ENCODE peak calls at places on chromosomes 5 and 9, in seven cellular contexts. One of them, this sample, is unnamed.

GRCh38 chr5:176578391-176578808 is 29.3 kb downstream of the CDHR2 start:
- DNase-seq in tibial nerve: no peak
- DNase-seq in naive thymus-derived CD4-positive, alpha-beta T cell: peak; percentile 39
- DNase-seq in astrocyte of the cerebellum: no peak
- DNase-seq in Peyer's patch: peak; percentile 60
- DNase-seq in esophagus squamous epithelium: no peak
- DNase-seq in cardiac muscle cell: peak; percentile 36
- DNase-seq in this sample: peak; percentile 15

GRCh38 chr9:94156549-94157407 is 72.5 kb downstream of the PTPDC1 start:
- DNase-seq in tibial nerve: peak; percentile 72
- DNase-seq in naive thymus-derived CD4-positive, alpha-beta T cell: no peak
- DNase-seq in astrocyte of the cerebellum: peak; percentile 71
- DNase-seq in Peyer's patch: no peak
- DNase-seq in esophagus squamous epithelium: no peak
- DNase-seq in cardiac muscle cell: peak; percentile 94
- DNase-seq in this sample: no peak

GRCh38 chr5:125277494-125278154 is 531.2 kb upstream of the ZNF608 start:
- DNase-seq in tibial nerve: no peak
- DNase-seq in naive thymus-derived CD4-positive, alpha-beta T cell: no peak
- DNase-seq in astrocyte of the cerebellum: peak; percentile 76
- DNase-seq in Peyer's patch: no peak
- DNase-seq in esophagus squamous epithelium: no peak
- DNase-seq in cardiac muscle cell: peak; percentile 71
- DNase-seq in this sample: no peak

GRCh38 chr5:61307611-61308010 is 24.4 kb upstream of the ZSWIM6 start:
- DNase-seq in tibial nerve: no peak
- DNase-seq in naive thymus-derived CD4-positive, alpha-beta T cell: no peak
- DNase-seq in astrocyte of the cerebellum: no peak
- DNase-seq in Peyer's patch: no peak
- DNase-seq in esophagus squamous epithelium: no peak
- DNase-seq in cardiac muscle cell: no peak
- DNase-seq in this sample: no peak

GRCh38 chr5:61313960-61314681 is 17.9 kb upstream of the ZSWIM6 start:
- DNase-seq in tibial nerve: no peak
- DNase-seq in naive thymus-derived CD4-positive, alpha-beta T cell: no peak
- DNase-seq in astrocyte of the cerebellum: no peak
- DNase-seq in Peyer's patch: no peak
- DNase-seq in esophagus squamous epithelium: no peak
- DNase-seq in cardiac muscle cell: peak; percentile 85
- DNase-seq in this sample: no peak

GRCh38 chr5:159419567-159419966 is 89.3 kb upstream of the IL12B start:
- DNase-seq in tibial nerve: no peak
- DNase-seq in naive thymus-derived CD4-positive, alpha-beta T cell: no peak
- DNase-seq in astrocyte of the cerebellum: no peak
- DNase-seq in Peyer's patch: no peak
- DNase-seq in esophagus squamous epithelium: no peak
- DNase-seq in cardiac muscle cell: no peak
- DNase-seq in this sample: no peak

GRCh38 chr9:18596920-18597319 is 123.0 kb downstream of the ADAMTSL1 start:
- DNase-seq in tibial nerve: no peak
- DNase-seq in naive thymus-derived CD4-positive, alpha-beta T cell: no peak
- DNase-seq in astrocyte of the cerebellum: no peak
- DNase-seq in Peyer's patch: no peak
- DNase-seq in esophagus squamous epithelium: no peak
- DNase-seq in cardiac muscle cell: peak; percentile 53
- DNase-seq in this sample: no peak

GRCh38 chr9:34457266-34458012 is 931 bp downstream of the FAM219A start:
- DNase-seq in tibial nerve: peak; percentile 43
- DNase-seq in naive thymus-derived CD4-positive, alpha-beta T cell: no peak
- DNase-seq in astrocyte of the cerebellum: no peak
- DNase-seq in Peyer's patch: peak; percentile 57
- DNase-seq in esophagus squamous epithelium: no peak
- DNase-seq in cardiac muscle cell: peak; percentile 74
- DNase-seq in this sample: no peak

GRCh38 chr9:121450241-121450640 is 49.4 kb downstream of the GGTA1 start:
- DNase-seq in tibial nerve: no peak
- DNase-seq in naive thymus-derived CD4-positive, alpha-beta T cell: no peak
- DNase-seq in astrocyte of the cerebellum: no peak
- DNase-seq in Peyer's patch: no peak
- DNase-seq in esophagus squamous epithelium: no peak
- DNase-seq in cardiac muscle cell: no peak
- DNase-seq in this sample: no peak

GRCh38 chr5:159641371-159642039 is 274.8 kb upstream of the ADRA1B start:
- DNase-seq in tibial nerve: no peak
- DNase-seq in naive thymus-derived CD4-positive, alpha-beta T cell: no peak
- DNase-seq in astrocyte of the cerebellum: no peak
- DNase-seq in Peyer's patch: no peak
- DNase-seq in esophagus squamous epithelium: no peak
- DNase-seq in cardiac muscle cell: no peak
- DNase-seq in this sample: no peak

GRCh38 chr9:108272350-108272899 is 583.4 kb downstream of the ACTL7B start:
- DNase-seq in tibial nerve: peak; percentile 17
- DNase-seq in naive thymus-derived CD4-positive, alpha-beta T cell: no peak
- DNase-seq in astrocyte of the cerebellum: no peak
- DNase-seq in Peyer's patch: peak; percentile 59
- DNase-seq in esophagus squamous epithelium: no peak
- DNase-seq in cardiac muscle cell: peak; percentile 75
- DNase-seq in this sample: no peak

GRCh38 chr9:15139467-15139866 is 167.5 kb downstream of the TTC39B start:
- DNase-seq in tibial nerve: no peak
- DNase-seq in naive thymus-derived CD4-positive, alpha-beta T cell: no peak
- DNase-seq in astrocyte of the cerebellum: no peak
- DNase-seq in Peyer's patch: no peak
- DNase-seq in esophagus squamous epithelium: no peak
- DNase-seq in cardiac muscle cell: no peak
- DNase-seq in this sample: no peak

GRCh38 chr5:172603425-172603824 is 37.6 kb upstream of the NEURL1B start:
- DNase-seq in tibial nerve: no peak
- DNase-seq in naive thymus-derived CD4-positive, alpha-beta T cell: no peak
- DNase-seq in astrocyte of the cerebellum: no peak
- DNase-seq in Peyer's patch: no peak
- DNase-seq in esophagus squamous epithelium: no peak
- DNase-seq in cardiac muscle cell: peak; percentile 58
- DNase-seq in this sample: no peak

GRCh38 chr9:130466537-130467217 is 21.9 kb downstream of the ASS1 start:
- DNase-seq in tibial nerve: no peak
- DNase-seq in naive thymus-derived CD4-positive, alpha-beta T cell: no peak
- DNase-seq in astrocyte of the cerebellum: no peak
- DNase-seq in Peyer's patch: no peak
- DNase-seq in esophagus squamous epithelium: no peak
- DNase-seq in cardiac muscle cell: no peak
- DNase-seq in this sample: no peak

GRCh38 chr5:173247504-173247903 is 12.5 kb upstream of the NKX2-5 start:
- DNase-seq in tibial nerve: no peak
- DNase-seq in naive thymus-derived CD4-positive, alpha-beta T cell: no peak
- DNase-seq in astrocyte of the cerebellum: no peak
- DNase-seq in Peyer's patch: no peak
- DNase-seq in esophagus squamous epithelium: no peak
- DNase-seq in cardiac muscle cell: no peak
- DNase-seq in this sample: no peak

GRCh38 chr9:126320158-126320922 is 6.3 kb upstream of the MVB12B start:
- DNase-seq in tibial nerve: no peak
- DNase-seq in naive thymus-derived CD4-positive, alpha-beta T cell: no peak
- DNase-seq in astrocyte of the cerebellum: no peak
- DNase-seq in Peyer's patch: no peak
- DNase-seq in esophagus squamous epithelium: no peak
- DNase-seq in cardiac muscle cell: no peak
- DNase-seq in this sample: no peak

GRCh38 chr5:53265043-53265442 is 155.5 kb upstream of the MOCS2 start:
- DNase-seq in tibial nerve: no peak
- DNase-seq in naive thymus-derived CD4-positive, alpha-beta T cell: no peak
- DNase-seq in astrocyte of the cerebellum: no peak
- DNase-seq in Peyer's patch: no peak
- DNase-seq in esophagus squamous epithelium: no peak
- DNase-seq in cardiac muscle cell: no peak
- DNase-seq in this sample: no peak

GRCh38 chr5:85293139-85293785 is 908.6 kb upstream of the EDIL3 start:
- DNase-seq in tibial nerve: no peak
- DNase-seq in naive thymus-derived CD4-positive, alpha-beta T cell: no peak
- DNase-seq in astrocyte of the cerebellum: no peak
- DNase-seq in Peyer's patch: no peak
- DNase-seq in esophagus squamous epithelium: no peak
- DNase-seq in cardiac muscle cell: peak; percentile 24
- DNase-seq in this sample: no peak

GRCh38 chr5:134457801-134458200 is 46.1 kb upstream of the CDKN2AIPNL start:
- DNase-seq in tibial nerve: no peak
- DNase-seq in naive thymus-derived CD4-positive, alpha-beta T cell: no peak
- DNase-seq in astrocyte of the cerebellum: no peak
- DNase-seq in Peyer's patch: no peak
- DNase-seq in esophagus squamous epithelium: no peak
- DNase-seq in cardiac muscle cell: no peak
- DNase-seq in this sample: no peak

GRCh38 chr9:14211564-14211963 is 102.4 kb downstream of the NFIB start:
- DNase-seq in tibial nerve: no peak
- DNase-seq in naive thymus-derived CD4-positive, alpha-beta T cell: no peak
- DNase-seq in astrocyte of the cerebellum: no peak
- DNase-seq in Peyer's patch: no peak
- DNase-seq in esophagus squamous epithelium: no peak
- DNase-seq in cardiac muscle cell: no peak
- DNase-seq in this sample: no peak

GRCh38 chr9:126147186-126147585 is 179.4 kb upstream of the MVB12B start:
- DNase-seq in tibial nerve: no peak
- DNase-seq in naive thymus-derived CD4-positive, alpha-beta T cell: no peak
- DNase-seq in astrocyte of the cerebellum: no peak
- DNase-seq in Peyer's patch: peak; percentile 37
- DNase-seq in esophagus squamous epithelium: no peak
- DNase-seq in cardiac muscle cell: no peak
- DNase-seq in this sample: no peak

GRCh38 chr5:116738270-116738947 is 163.8 kb upstream of the SEMA6A start:
- DNase-seq in tibial nerve: no peak
- DNase-seq in naive thymus-derived CD4-positive, alpha-beta T cell: no peak
- DNase-seq in astrocyte of the cerebellum: peak; percentile 20
- DNase-seq in Peyer's patch: no peak
- DNase-seq in esophagus squamous epithelium: no peak
- DNase-seq in cardiac muscle cell: peak; percentile 52
- DNase-seq in this sample: no peak

GRCh38 chr9:17531642-17532254 is 47.1 kb upstream of the SH3GL2 start:
- DNase-seq in tibial nerve: peak; percentile 18
- DNase-seq in naive thymus-derived CD4-positive, alpha-beta T cell: no peak
- DNase-seq in astrocyte of the cerebellum: peak; percentile 43
- DNase-seq in Peyer's patch: no peak
- DNase-seq in esophagus squamous epithelium: no peak
- DNase-seq in cardiac muscle cell: peak; percentile 69
- DNase-seq in this sample: peak; percentile 4
- H3K4me3 ChIP-seq in tibial nerve: no peak overlapping the region
- H3K4me3 ChIP-seq in naive thymus-derived CD4-positive, alpha-beta T cell: no peak overlapping the region
- H3K4me3 ChIP-seq in astrocyte of the cerebellum: no peak overlapping the region
- H3K4me3 ChIP-seq in Peyer's patch: no peak overlapping the region
- H3K4me3 ChIP-seq in esophagus squamous epithelium: no peak overlapping the region
- H3K4me3 ChIP-seq in cardiac muscle cell: no peak overlapping the region
- H3K4me3 ChIP-seq in this sample: no peak overlapping the region

GRCh38 chr9:109817146-109817845 is 37.3 kb downstream of the PALM2AKAP2 start:
- DNase-seq in tibial nerve: no peak
- DNase-seq in naive thymus-derived CD4-positive, alpha-beta T cell: no peak
- DNase-seq in astrocyte of the cerebellum: no peak
- DNase-seq in Peyer's patch: no peak
- DNase-seq in esophagus squamous epithelium: no peak
- DNase-seq in cardiac muscle cell: peak; percentile 30
- DNase-seq in this sample: no peak
- H3K4me3 ChIP-seq in tibial nerve: no peak overlapping the region
- H3K4me3 ChIP-seq in naive thymus-derived CD4-positive, alpha-beta T cell: no peak overlapping the region
- H3K4me3 ChIP-seq in astrocyte of the cerebellum: no peak overlapping the region
- H3K4me3 ChIP-seq in Peyer's patch: no peak overlapping the region
- H3K4me3 ChIP-seq in esophagus squamous epithelium: no peak overlapping the region
- H3K4me3 ChIP-seq in cardiac muscle cell: no peak overlapping the region
- H3K4me3 ChIP-seq in this sample: no peak overlapping the region

GRCh38 chr9:117705386-117705785 is 1.2 kb downstream of the TLR4 start:
- DNase-seq in tibial nerve: no peak
- DNase-seq in naive thymus-derived CD4-positive, alpha-beta T cell: no peak
- DNase-seq in astrocyte of the cerebellum: no peak
- DNase-seq in Peyer's patch: no peak
- DNase-seq in esophagus squamous epithelium: no peak
- DNase-seq in cardiac muscle cell: no peak
- DNase-seq in this sample: no peak

GRCh38 chr9:117706421-117707150 is 2.4 kb downstream of the TLR4 start:
- DNase-seq in tibial nerve: no peak
- DNase-seq in naive thymus-derived CD4-positive, alpha-beta T cell: no peak
- DNase-seq in astrocyte of the cerebellum: no peak
- DNase-seq in Peyer's patch: no peak
- DNase-seq in esophagus squamous epithelium: no peak
- DNase-seq in cardiac muscle cell: no peak
- DNase-seq in this sample: no peak

GRCh38 chr9:117703538-117703937 is 665 bp upstream of the TLR4 start:
- DNase-seq in tibial nerve: no peak
- DNase-seq in naive thymus-derived CD4-positive, alpha-beta T cell: no peak
- DNase-seq in astrocyte of the cerebellum: peak; percentile 20
- DNase-seq in Peyer's patch: no peak
- DNase-seq in esophagus squamous epithelium: no peak
- DNase-seq in cardiac muscle cell: no peak
- DNase-seq in this sample: no peak

GRCh38 chr9:117704024-117704575 is at the start of gene TLR4:
- DNase-seq in tibial nerve: peak; percentile 61
- DNase-seq in naive thymus-derived CD4-positive, alpha-beta T cell: no peak
- DNase-seq in astrocyte of the cerebellum: peak; percentile 68
- DNase-seq in Peyer's patch: peak; percentile 62
- DNase-seq in esophagus squamous epithelium: no peak
- DNase-seq in cardiac muscle cell: peak; percentile 90
- DNase-seq in this sample: peak; percentile 45

DNA sequence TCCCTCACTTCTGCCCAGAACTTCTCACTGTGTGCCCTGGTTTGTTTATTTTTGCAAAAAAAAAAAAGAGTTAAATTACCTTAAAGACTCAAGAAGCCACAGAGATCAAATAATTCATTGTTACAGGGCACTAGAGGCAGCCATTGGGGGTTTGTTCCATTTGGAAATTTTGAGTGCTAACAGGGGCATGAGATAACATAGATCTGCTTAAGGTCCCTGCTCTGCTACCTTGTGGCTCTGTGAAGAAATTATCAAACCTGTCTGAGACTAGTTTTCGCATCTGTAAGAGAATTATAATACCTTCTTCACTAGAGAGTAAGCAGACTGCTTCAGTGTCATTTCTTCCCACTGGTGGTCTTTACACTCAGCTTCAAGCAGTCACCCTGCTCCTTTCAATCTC is 394 bp downstream of the TLR4 start:
- DNase-seq in tibial nerve: no peak
- DNase-seq in naive thymus-derived CD4-positive, alpha-beta T cell: no peak
- DNase-seq in astrocyte of the cerebellum: no peak
- DNase-seq in Peyer's patch: no peak
- DNase-seq in esophagus squamous epithelium: no peak
- DNase-seq in cardiac muscle cell: no peak
- DNase-seq in this sample: no peak
- H3K4me3 ChIP-seq in tibial nerve: peak overlapping the region; percentile 46
- H3K4me3 ChIP-seq in naive thymus-derived CD4-positive, alpha-beta T cell: no peak overlapping the region
- H3K4me3 ChIP-seq in astrocyte of the cerebellum: peak overlapping the region; percentile 38
- H3K4me3 ChIP-seq in Peyer's patch: peak overlapping the region; percentile 51
- H3K4me3 ChIP-seq in esophagus squamous epithelium: peak overlapping the region; percentile 57
- H3K4me3 ChIP-seq in cardiac muscle cell: no peak overlapping the region
- H3K4me3 ChIP-seq in this sample: no peak overlapping the region

GRCh38 chr9:133374612-133375115 is 1.2 kb downstream of the SURF4 start:
- DNase-seq in tibial nerve: no peak
- DNase-seq in naive thymus-derived CD4-positive, alpha-beta T cell: no peak
- DNase-seq in astrocyte of the cerebellum: peak; percentile 23
- DNase-seq in Peyer's patch: no peak
- DNase-seq in esophagus squamous epithelium: no peak
- DNase-seq in cardiac muscle cell: peak; percentile 53
- DNase-seq in this sample: no peak
- H3K4me3 ChIP-seq in tibial nerve: peak overlapping the region; percentile 93
- H3K4me3 ChIP-seq in naive thymus-derived CD4-positive, alpha-beta T cell: peak overlapping the region; percentile 58
- H3K4me3 ChIP-seq in astrocyte of the cerebellum: peak overlapping the region; percentile 79
- H3K4me3 ChIP-seq in Peyer's patch: peak overlapping the region; percentile 100
- H3K4me3 ChIP-seq in esophagus squamous epithelium: peak overlapping the region; percentile 94
- H3K4me3 ChIP-seq in cardiac muscle cell: peak overlapping the region; percentile 98
- H3K4me3 ChIP-seq in this sample: peak overlapping the region; percentile 89

GRCh38 chr9:17018540-17019196 is 116.2 kb upstream of the CNTLN start:
- DNase-seq in tibial nerve: no peak
- DNase-seq in naive thymus-derived CD4-positive, alpha-beta T cell: no peak
- DNase-seq in astrocyte of the cerebellum: no peak
- DNase-seq in Peyer's patch: no peak
- DNase-seq in esophagus squamous epithelium: no peak
- DNase-seq in cardiac muscle cell: no peak
- DNase-seq in this sample: no peak
- H3K4me3 ChIP-seq in tibial nerve: no peak overlapping the region
- H3K4me3 ChIP-seq in naive thymus-derived CD4-positive, alpha-beta T cell: no peak overlapping the region
- H3K4me3 ChIP-seq in astrocyte of the cerebellum: no peak overlapping the region
- H3K4me3 ChIP-seq in Peyer's patch: no peak overlapping the region
- H3K4me3 ChIP-seq in esophagus squamous epithelium: no peak overlapping the region
- H3K4me3 ChIP-seq in cardiac muscle cell: no peak overlapping the region
- H3K4me3 ChIP-seq in this sample: no peak overlapping the region

This sample was measured in GM12864.